ENCODE peak calls at places on chromosome 13, in four cellular contexts. One of them, this sample, is unnamed.

GRCh38 chr13:21047591-21048282 is 13.6 kb downstream of the LATS2 start:
- DNase-seq in mammary epithelial cell: no peak
- DNase-seq in PC-3: no peak
- DNase-seq in hepatocyte: no peak
- DNase-seq in this sample: no peak

GRCh38 chr13:106083620-106084350 is 451.7 kb downstream of the EFNB2 start:
- DNase-seq in mammary epithelial cell: peak; percentile 71
- DNase-seq in PC-3: peak; percentile 72
- DNase-seq in hepatocyte: peak; percentile 49
- DNase-seq in this sample: no peak

GRCh38 chr13:65724261-65724660 is 1505.9 kb downstream of the PCDH9 start:
- DNase-seq in mammary epithelial cell: no peak
- DNase-seq in PC-3: no peak
- DNase-seq in hepatocyte: no peak
- DNase-seq in this sample: peak; percentile 75

GRCh38 chr13:113923376-113924063 is 50.4 kb downstream of the C13orf46 start:
- DNase-seq in mammary epithelial cell: no peak
- DNase-seq in PC-3: no peak
- DNase-seq in hepatocyte: no peak
- DNase-seq in this sample: no peak

GRCh38 chr13:113192902-113193301 is 15.6 kb downstream of the PCID2 start:
- DNase-seq in mammary epithelial cell: peak; percentile 56
- DNase-seq in PC-3: peak; percentile 69
- DNase-seq in hepatocyte: no peak
- DNase-seq in this sample: no peak

GRCh38 chr13:37617162-37617561 is 18.6 kb upstream of the POSTN start:
- DNase-seq in mammary epithelial cell: peak; percentile 24
- DNase-seq in PC-3: peak; percentile 39
- DNase-seq in hepatocyte: peak; percentile 6
- DNase-seq in this sample: no peak

GRCh38 chr13:65497265-65497664 is 1732.9 kb downstream of the PCDH9 start:
- DNase-seq in mammary epithelial cell: no peak
- DNase-seq in PC-3: peak; percentile 86
- DNase-seq in hepatocyte: no peak
- DNase-seq in this sample: no peak

GRCh38 chr13:90375851-90376250 is 971.6 kb upstream of the MIR17HG start:
- DNase-seq in mammary epithelial cell: no peak
- DNase-seq in PC-3: peak; percentile 47
- DNase-seq in hepatocyte: no peak
- DNase-seq in this sample: no peak

GRCh38 chr13:113155201-113155600 is 3.2 kb upstream of the PROZ start:
- DNase-seq in mammary epithelial cell: no peak
- DNase-seq in PC-3: no peak
- DNase-seq in hepatocyte: no peak
- DNase-seq in this sample: no peak

GRCh38 chr13:80224468-80224867 is 116.5 kb downstream of the SPRY2 start:
- DNase-seq in mammary epithelial cell: peak; percentile 72
- DNase-seq in PC-3: peak; percentile 82
- DNase-seq in hepatocyte: no peak
- DNase-seq in this sample: no peak

GRCh38 chr13:66774046-66774445 is 456.1 kb downstream of the PCDH9 start:
- DNase-seq in mammary epithelial cell: peak; percentile 29
- DNase-seq in PC-3: no peak
- DNase-seq in hepatocyte: no peak
- DNase-seq in this sample: no peak

GRCh38 chr13:74715718-74716117 is 581.5 kb upstream of the KLF12 start:
- DNase-seq in mammary epithelial cell: peak; percentile 62
- DNase-seq in PC-3: peak; percentile 54
- DNase-seq in hepatocyte: no peak
- DNase-seq in this sample: no peak

GRCh38 chr13:43203781-43204180 is 180.4 kb downstream of the DNAJC15 start:
- DNase-seq in mammary epithelial cell: no peak
- DNase-seq in PC-3: no peak
- DNase-seq in hepatocyte: no peak
- DNase-seq in this sample: no peak

GRCh38 chr13:50387124-50387581 is 371.9 kb downstream of the KCNRG start:
- DNase-seq in mammary epithelial cell: no peak
- DNase-seq in PC-3: peak; percentile 9
- DNase-seq in hepatocyte: peak; percentile 69
- DNase-seq in this sample: no peak

GRCh38 chr13:75666646-75667351 is 30.7 kb downstream of the LMO7 start:
- DNase-seq in mammary epithelial cell: peak; percentile 90
- DNase-seq in PC-3: no peak
- DNase-seq in hepatocyte: no peak
- DNase-seq in this sample: no peak

GRCh38 chr13:24184265-24184841 is 23.8 kb downstream of the SPATA13 start:
- DNase-seq in mammary epithelial cell: no peak
- DNase-seq in PC-3: no peak
- DNase-seq in hepatocyte: peak; percentile 62
- DNase-seq in this sample: no peak

GRCh38 chr13:96490590-96490989 is 400.7 kb downstream of the HS6ST3 start:
- DNase-seq in mammary epithelial cell: no peak
- DNase-seq in PC-3: no peak
- DNase-seq in hepatocyte: no peak
- DNase-seq in this sample: no peak

GRCh38 chr13:114148521-114148855 is 16.1 kb upstream of the RASA3 start:
- DNase-seq in mammary epithelial cell: no peak
- DNase-seq in PC-3: no peak
- DNase-seq in hepatocyte: no peak
- DNase-seq in this sample: no peak

GRCh38 chr13:71864981-71865857 is 1.8 kb downstream of the DACH1 start:
- DNase-seq in mammary epithelial cell: peak; percentile 1
- DNase-seq in PC-3: no peak
- DNase-seq in hepatocyte: peak; percentile 34
- DNase-seq in this sample: no peak

GRCh38 chr13:66805657-66806056 is 424.5 kb downstream of the PCDH9 start:
- DNase-seq in mammary epithelial cell: no peak
- DNase-seq in PC-3: peak; percentile 38
- DNase-seq in hepatocyte: no peak
- DNase-seq in this sample: no peak

GRCh38 chr13:52845766-52846566 is 2.5 kb downstream of the PCDH8 start:
- DNase-seq in mammary epithelial cell: no peak
- DNase-seq in PC-3: no peak
- DNase-seq in hepatocyte: peak; percentile 69
- DNase-seq in this sample: no peak

GRCh38 chr13:52847322-52847681 is 1.1 kb downstream of the PCDH8 start:
- DNase-seq in mammary epithelial cell: no peak
- DNase-seq in PC-3: no peak
- DNase-seq in hepatocyte: no peak
- DNase-seq in this sample: no peak

GRCh38 chr13:52848455-52849190 is at the start of gene PCDH8:
- DNase-seq in mammary epithelial cell: no peak
- DNase-seq in PC-3: no peak
- DNase-seq in hepatocyte: peak; percentile 57
- DNase-seq in this sample: no peak

GRCh38 chr13:52846567-52847321 is 1.7 kb downstream of the PCDH8 start:
- DNase-seq in mammary epithelial cell: peak; percentile 21
- DNase-seq in PC-3: no peak
- DNase-seq in hepatocyte: peak; percentile 84
- DNase-seq in this sample: no peak

DNA sequence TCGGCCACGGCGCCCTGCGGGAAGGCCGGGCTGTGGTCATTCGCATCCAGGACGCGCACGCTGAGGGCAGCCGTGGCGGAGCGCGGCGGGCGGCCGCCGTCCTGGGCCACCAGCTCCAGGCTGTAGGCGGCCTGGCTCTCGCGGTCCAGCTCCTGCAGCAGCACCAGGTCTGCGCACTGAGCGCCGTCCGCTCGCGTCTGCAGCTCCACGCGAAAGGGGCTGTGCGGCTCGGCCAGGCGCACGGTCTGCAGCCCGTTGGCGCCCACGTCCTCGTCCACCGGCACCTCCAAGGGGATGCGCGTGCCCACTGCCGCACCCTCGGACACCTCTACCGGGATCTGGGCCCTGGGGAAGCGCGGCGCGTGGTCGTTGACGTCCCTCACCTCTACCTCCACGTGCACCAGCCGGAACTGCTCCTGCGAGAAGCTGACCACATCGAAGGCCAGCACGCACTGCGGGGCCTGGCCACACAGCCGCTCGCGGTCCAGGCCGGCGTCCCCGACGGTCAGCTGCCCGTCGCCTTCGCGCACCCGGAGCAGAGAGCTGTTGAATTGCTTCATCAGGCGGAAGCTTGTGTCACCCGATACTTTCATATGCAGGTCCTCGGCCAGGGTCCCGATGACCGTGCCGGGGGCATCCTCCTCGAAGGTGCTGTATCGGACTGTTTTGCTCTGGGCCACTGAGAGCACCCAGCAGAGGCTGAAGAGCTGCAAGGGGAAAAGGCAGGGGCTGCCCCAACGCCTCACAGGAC is 583 bp downstream of the PCDH8 start:
- DNase-seq in mammary epithelial cell: no peak
- DNase-seq in PC-3: no peak
- DNase-seq in hepatocyte: no peak
- DNase-seq in this sample: no peak
- TF ChIP-seq EZH2 in mammary epithelial cell: peak; percentile 78
- TF ChIP-seq EZH2 in PC-3: no peak
- TF ChIP-seq EZH2 in hepatocyte: peak; percentile 29
- TF ChIP-seq EZH2 in this sample: no peak

GRCh38 chr13:94710881-94711560 is 1.3 kb downstream of the SOX21 start:
- DNase-seq in mammary epithelial cell: no peak
- DNase-seq in PC-3: peak; percentile 59
- DNase-seq in hepatocyte: peak; percentile 43
- DNase-seq in this sample: no peak
- TF ChIP-seq EZH2 in mammary epithelial cell: no peak
- TF ChIP-seq EZH2 in PC-3: no peak
- TF ChIP-seq EZH2 in hepatocyte: peak; percentile 1
- TF ChIP-seq EZH2 in this sample: no peak

DNA sequence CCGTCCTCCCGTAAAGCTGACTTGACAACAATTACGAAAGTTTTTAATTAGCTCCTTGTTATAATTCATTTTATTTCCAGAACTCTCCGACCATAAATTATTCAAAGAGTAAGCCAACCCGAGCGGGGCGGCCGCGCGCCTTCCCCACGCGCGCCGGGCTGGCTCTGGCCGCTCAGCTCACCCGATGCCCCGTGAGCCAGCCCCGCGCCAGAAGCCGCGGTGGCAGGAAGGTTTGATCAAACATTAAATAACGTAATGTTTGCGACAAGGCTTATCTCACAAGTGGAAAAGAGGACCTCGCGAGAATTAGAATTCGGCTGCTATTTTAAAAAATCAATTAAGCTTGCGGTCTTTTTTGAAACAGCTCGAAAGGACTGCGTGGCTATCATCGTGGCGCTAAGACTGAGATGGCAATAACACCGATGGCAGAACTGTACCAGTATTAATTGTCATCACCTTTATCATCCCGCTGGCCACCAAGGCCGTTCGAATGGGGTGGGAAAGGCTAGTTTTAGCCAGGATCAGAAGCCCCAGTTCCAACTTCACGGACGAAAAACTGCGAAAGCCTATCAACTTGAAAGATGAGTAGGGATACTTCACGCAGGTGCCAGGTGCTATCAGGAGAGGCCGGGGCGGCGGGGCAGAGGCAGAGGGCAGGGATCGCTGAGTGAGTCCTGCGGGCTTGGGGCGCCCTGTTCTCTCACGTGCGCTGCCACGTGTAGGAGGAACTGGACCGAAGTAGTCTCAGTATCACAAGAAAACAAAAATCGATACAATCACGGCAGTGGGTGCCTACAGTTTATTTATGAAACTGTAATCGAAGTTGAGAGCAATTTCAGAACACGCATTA is 6.4 kb downstream of the POU4F1 start:
- DNase-seq in mammary epithelial cell: no peak
- DNase-seq in PC-3: no peak
- DNase-seq in hepatocyte: no peak
- DNase-seq in this sample: no peak
- TF ChIP-seq EZH2 in mammary epithelial cell: peak; percentile 76
- TF ChIP-seq EZH2 in PC-3: no peak
- TF ChIP-seq EZH2 in hepatocyte: peak; percentile 95
- TF ChIP-seq EZH2 in this sample: no peak

DNA sequence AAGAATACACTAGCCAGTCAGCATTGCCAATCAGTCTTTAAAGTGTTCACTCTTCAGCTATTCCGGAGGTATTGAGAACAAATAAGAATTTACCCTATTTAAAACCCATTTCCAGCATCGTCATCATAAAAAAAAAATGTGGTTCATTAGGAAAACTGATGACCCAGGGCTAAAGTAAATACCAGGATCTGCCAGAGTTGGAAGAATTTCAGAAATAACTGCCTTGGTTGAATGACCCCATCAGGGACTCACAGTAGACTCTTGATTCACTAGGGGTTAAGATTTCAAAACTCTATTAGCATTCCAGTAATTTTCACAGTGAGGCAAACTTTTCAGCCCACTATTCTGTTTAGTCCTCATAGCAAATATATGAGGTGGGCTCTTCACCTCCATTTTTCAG is 377.0 kb downstream of the ITGBL1 start:
- DNase-seq in mammary epithelial cell: no peak
- DNase-seq in PC-3: no peak
- DNase-seq in hepatocyte: no peak
- DNase-seq in this sample: no peak
- TF ChIP-seq EZH2 in mammary epithelial cell: no peak
- TF ChIP-seq EZH2 in PC-3: no peak
- TF ChIP-seq EZH2 in hepatocyte: no peak
- TF ChIP-seq EZH2 in this sample: no peak

GRCh38 chr13:25372275-25373081 is 704 bp downstream of the ATP8A2 start:
- DNase-seq in mammary epithelial cell: no peak
- DNase-seq in PC-3: no peak
- DNase-seq in hepatocyte: peak; percentile 14
- DNase-seq in this sample: no peak
- TF ChIP-seq EZH2 in mammary epithelial cell: peak; percentile 91
- TF ChIP-seq EZH2 in PC-3: peak; percentile 73
- TF ChIP-seq EZH2 in hepatocyte: peak; percentile 64
- TF ChIP-seq EZH2 in this sample: no peak

DNA sequence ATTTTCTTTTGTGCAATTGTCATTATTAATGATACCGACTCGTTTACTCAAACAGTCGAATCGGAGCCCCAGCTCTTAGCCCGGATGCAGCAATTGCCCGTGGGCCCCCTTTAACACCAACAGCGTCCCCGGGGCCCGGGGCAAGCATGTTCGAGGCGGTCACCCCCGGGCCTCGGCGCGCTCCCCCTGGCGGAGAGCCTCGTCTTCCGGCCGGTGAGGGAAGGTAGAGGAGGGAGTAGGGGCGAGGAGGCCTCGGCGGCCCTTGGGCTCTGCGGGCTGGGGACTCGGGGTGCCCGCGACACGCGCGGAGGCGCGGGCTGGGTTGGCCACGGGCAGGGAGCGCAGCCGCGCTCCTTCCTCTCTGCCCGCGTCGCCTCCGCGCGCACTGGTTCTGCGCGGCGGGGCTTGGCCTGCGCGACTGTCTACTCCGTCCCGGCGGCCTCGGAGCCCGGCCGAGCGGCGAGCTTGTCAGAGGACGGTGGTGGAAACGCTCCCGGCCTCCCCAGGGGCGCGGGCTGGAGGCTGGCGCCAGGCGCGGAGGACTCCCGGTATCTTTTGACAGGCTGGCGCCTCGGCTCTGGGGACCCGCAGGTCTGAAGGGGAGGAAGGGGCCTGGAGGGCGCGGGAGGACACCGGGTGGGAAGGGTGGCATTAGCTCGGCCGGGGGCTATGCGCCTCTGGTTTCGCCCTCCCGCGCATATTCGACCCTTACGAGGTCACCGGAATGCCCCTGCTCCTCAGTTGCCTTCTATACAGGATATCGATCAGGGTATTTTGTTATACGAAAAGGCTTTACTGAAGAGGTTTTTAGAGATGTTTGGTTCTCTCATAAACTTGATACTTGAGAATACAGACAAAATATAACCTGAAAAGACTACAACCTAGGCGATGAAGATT is 1.5 kb downstream of the BIVM start:
- DNase-seq in mammary epithelial cell: peak; percentile 79
- DNase-seq in PC-3: peak; percentile 72
- DNase-seq in hepatocyte: peak; percentile 89
- DNase-seq in this sample: no peak
- TF ChIP-seq EZH2 in mammary epithelial cell: no peak
- TF ChIP-seq EZH2 in PC-3: no peak
- TF ChIP-seq EZH2 in hepatocyte: no peak
- TF ChIP-seq EZH2 in this sample: no peak

GRCh38 chr13:111534646-111535461 is 214.4 kb downstream of the TEX29 start:
- DNase-seq in mammary epithelial cell: no peak
- DNase-seq in PC-3: no peak
- DNase-seq in hepatocyte: no peak
- DNase-seq in this sample: no peak
- TF ChIP-seq EZH2 in mammary epithelial cell: no peak
- TF ChIP-seq EZH2 in PC-3: no peak
- TF ChIP-seq EZH2 in hepatocyte: peak; percentile 29
- TF ChIP-seq EZH2 in this sample: peak; percentile 79